ENCODE peak calls at places on chromosomes 2 and 18, in nine cellular contexts. F is progenitor cell of endocrine pancreas, A is GM13977, M is IMR-90, B is astrocyte, S is glutamatergic neuron, E is kidney epithelial cell, W is AG09319, G is fibroblast of mammary gland. Z is an unnamed sample.

GRCh38 chr18:32383040-32383819 is 87.5 kb downstream of the GAREM1 start:
- DNase-seq in M (peak), F (no peak), W (peak), A (no peak), G (peak), B (peak), E (peak), S (no peak), Z (peak)

GRCh38 chr18:2843161-2843560 is 3.6 kb upstream of the EMILIN2 start:
- DNase-seq in B (no peak), M (no peak), G (no peak), E (no peak), S (no peak), W (no peak), F (no peak), A (no peak), Z (no peak)

GRCh38 chr2:120222186-120223033 is 790 bp downstream of the TMEM185B start:
- DNase-seq in B (no peak), G (no peak), W (no peak), A (no peak), E (no peak), S (no peak), M (no peak), F (no peak), Z (no peak)

GRCh38 chr2:28028025-28028424 is 137.5 kb downstream of the BABAM2 start:
- DNase-seq in G (no peak), W (no peak), A (no peak), E (no peak), M (no peak), S (no peak), F (no peak), B (no peak), Z (no peak)

GRCh38 chr18:12531747-12532146 is 124.0 kb downstream of the PRELID3A start:
- DNase-seq in G (no peak), A (no peak), B (no peak), F (no peak), S (peak), E (no peak), M (peak), W (no peak), Z (no peak)

GRCh38 chr18:61942072-61942471 is 49.3 kb upstream of the RNF152 start:
- DNase-seq in B (no peak), F (no peak), S (no peak), M (no peak), W (no peak), G (no peak), E (no peak), A (no peak), Z (no peak)

GRCh38 chr2:143623270-143623669 is 494.1 kb downstream of the ARHGAP15 start:
- DNase-seq in A (no peak), B (no peak), S (no peak), W (no peak), M (no peak), F (no peak), E (no peak), G (no peak), Z (no peak)

GRCh38 chr2:241774419-241775222 is 2.0 kb upstream of the GAL3ST2 start:
- DNase-seq in E (no peak), G (peak), F (no peak), B (peak), M (peak), W (no peak), S (peak), A (peak), Z (peak)

GRCh38 chr2:100365434-100365833 is 43.1 kb upstream of the LONRF2 start:
- DNase-seq in E (peak), A (no peak), B (peak), F (no peak), M (peak), W (peak), G (peak), S (no peak), Z (peak)

GRCh38 chr2:221572180-221572820 is at the start of gene EPHA4:
- DNase-seq in M (peak), E (no peak), G (peak), F (peak), W (peak), A (peak), S (peak), B (peak), Z (peak)
- TF ChIP-seq CTCF in M (peak), E (no peak), G (no peak), F (peak), W (peak), A (peak), S (no peak), B (no peak), Z (no peak)

DNA sequence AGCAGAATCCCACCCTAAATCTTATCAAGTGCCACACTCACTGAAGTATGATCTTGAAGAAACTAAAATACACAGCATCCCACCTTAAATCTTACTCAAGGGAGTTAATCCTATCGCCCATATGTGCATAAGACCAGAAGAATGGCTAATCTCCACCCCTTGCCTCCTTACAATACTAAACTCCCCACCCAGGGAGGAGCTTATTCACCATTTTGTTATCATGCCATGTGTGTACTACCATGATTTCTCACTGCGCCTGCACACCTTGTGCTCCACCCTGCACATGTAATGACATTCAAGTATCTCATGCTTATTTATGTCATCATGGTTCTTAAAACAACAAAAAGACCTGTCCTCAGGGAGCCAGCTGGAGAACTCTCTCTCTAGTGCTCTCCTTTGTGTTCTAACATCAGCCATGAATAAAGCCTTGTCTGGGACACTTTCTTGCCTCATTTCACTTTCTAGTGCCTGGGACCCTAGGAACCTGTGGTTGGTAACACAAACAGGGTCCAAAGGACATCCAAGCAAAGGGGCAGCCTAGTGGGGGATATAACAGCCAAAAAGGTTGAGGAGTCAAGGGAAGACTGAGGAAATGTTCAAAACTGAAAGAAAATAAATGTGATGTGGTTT is 87.4 kb downstream of the SLC66A3 start:
- DNase-seq in S (no peak), F (no peak), B (no peak), M (no peak), W (no peak), G (no peak), E (no peak), A (no peak), Z (no peak)
- TF ChIP-seq CTCF in S (no peak), F (no peak), B (no peak), M (no peak), W (no peak), G (no peak), E (no peak), A (no peak), Z (no peak)

DNA sequence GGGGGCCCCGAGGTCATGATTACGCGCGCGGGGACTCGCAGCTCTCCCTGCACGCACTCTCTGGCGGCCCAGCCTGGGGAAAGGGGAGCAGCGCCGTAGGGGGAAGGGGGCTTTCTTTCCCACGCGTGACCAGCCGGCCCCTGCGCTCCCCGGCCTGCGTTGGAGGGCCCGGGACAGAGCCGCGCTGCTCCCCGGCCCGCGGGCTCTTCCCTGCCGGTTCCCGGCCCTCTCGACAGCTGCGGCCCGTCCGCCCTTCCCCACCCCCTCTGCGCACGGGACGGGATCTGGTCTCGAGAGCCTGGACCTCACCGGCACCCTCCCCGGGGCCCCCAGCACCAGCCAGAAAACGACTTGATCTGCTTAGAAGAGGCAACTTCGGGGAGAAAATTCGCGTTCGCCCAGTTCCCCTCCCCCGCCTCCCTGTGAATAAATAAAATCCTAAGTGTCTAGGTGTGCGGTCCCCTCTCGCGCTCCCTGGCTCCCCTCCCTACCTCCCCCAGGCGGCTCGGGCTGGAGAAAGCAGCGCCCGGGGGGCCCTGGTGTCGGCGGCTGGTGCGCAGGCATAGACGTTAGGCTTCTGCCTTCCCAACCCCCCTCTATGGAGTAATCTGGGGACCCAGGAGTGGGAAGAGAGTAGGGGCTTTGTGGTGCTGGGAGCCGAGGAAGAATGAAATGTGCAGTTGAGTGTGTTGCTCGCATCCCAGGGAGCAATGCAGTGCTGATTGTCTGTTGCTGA is 793 bp upstream of the FIGN start:
- DNase-seq in A (peak), S (peak), E (no peak), B (no peak), W (no peak), G (peak), F (peak), M (no peak), Z (no peak)
- TF ChIP-seq CTCF in A (no peak), S (no peak), E (peak), B (no peak), W (peak), G (peak), F (peak), M (peak), Z (peak)

GRCh38 chr2:33033524-33034150 is 86.9 kb downstream of the LTBP1 start:
- DNase-seq in W (no peak), A (peak), S (peak), B (peak), M (peak), G (peak), F (no peak), E (no peak), Z (no peak)
- TF ChIP-seq CTCF in W (peak), A (peak), S (no peak), B (peak), M (peak), G (peak), F (no peak), E (peak), Z (peak)

GRCh38 chr18:5556317-5556974 is 12.6 kb upstream of the EPB41L3 start:
- DNase-seq in E (no peak), W (peak), B (peak), F (no peak), A (no peak), G (peak), M (peak), S (no peak), Z (peak)
- TF ChIP-seq CTCF in E (no peak), W (no peak), B (no peak), F (no peak), A (no peak), G (peak), M (peak), S (no peak), Z (no peak)

GRCh38 chr2:105858868-105859693 is 114.4 kb downstream of the NCK2 start:
- DNase-seq in E (no peak), F (no peak), G (no peak), W (no peak), A (peak), S (no peak), B (no peak), M (no peak), Z (no peak)
- TF ChIP-seq CTCF in E (no peak), F (no peak), G (no peak), W (no peak), A (no peak), S (no peak), B (no peak), M (no peak), Z (no peak)

Z was measured in retinal pigment epithelial cell.